ENCODE peak calls at places on chromosomes 6 and 20, in four cellular contexts. X is type B pancreatic cell, J is fibroblast of lung, C is B cell. T is an unnamed sample.

GRCh38 chr6:154796484-154796883 is 63.3 kb downstream of the SCAF8 start:
- DNase-seq in C (no peak), X (no peak), J (no peak), T (no peak)

GRCh38 chr6:145531032-145531431 is 204.3 kb downstream of the EPM2A start:
- DNase-seq in X (no peak), J (no peak), C (no peak), T (no peak)

GRCh38 chr20:63320041-63320511 is 27.1 kb downstream of the COL20A1 start:
- DNase-seq in X (no peak), C (no peak), J (no peak), T (no peak)

GRCh38 chr6:40997256-40997957 is 41.6 kb downstream of the UNC5CL start:
- DNase-seq in X (no peak), C (no peak), J (peak; percentile 83), T (no peak)

GRCh38 chr20:17624551-17625245 is 54.8 kb downstream of the DSTN start:
- DNase-seq in J (no peak), C (peak; percentile 13), X (no peak), T (no peak)

GRCh38 chr20:2042400-2042799 is 48.5 kb upstream of the PDYN start:
- DNase-seq in J (peak; percentile 65), X (no peak), C (no peak), T (no peak)

GRCh38 chr20:32204485-32205115 is 2.9 kb downstream of the PLAGL2 start:
- DNase-seq in X (no peak), C (no peak), J (no peak), T (no peak)

GRCh38 chr20:4550740-4551139 is 171.0 kb upstream of the PRND start:
- DNase-seq in J (peak; percentile 51), C (no peak), X (no peak), T (no peak)

GRCh38 chr20:59985864-59986263 is 27.6 kb downstream of the CDH26 start:
- DNase-seq in X (no peak), C (no peak), J (no peak), T (peak; percentile 34)

GRCh38 chr20:50666709-50667310 is 24.5 kb downstream of the RIPOR3 start:
- DNase-seq in C (no peak), J (no peak), X (no peak), T (no peak)

GRCh38 chr6:10463491-10464481 is 48.9 kb upstream of the TFAP2A start:
- DNase-seq in C (no peak), J (no peak), X (no peak), T (no peak)

GRCh38 chr6:16503919-16504554 is 257.2 kb downstream of the ATXN1 start:
- DNase-seq in J (no peak), X (no peak), C (no peak), T (no peak)

GRCh38 chr6:99424022-99424421 is 1.1 kb downstream of the PNISR start:
- DNase-seq in X (no peak), J (no peak), C (no peak), T (no peak)

GRCh38 chr6:24761193-24761835 is 13.4 kb upstream of the GMNN start:
- DNase-seq in X (no peak), J (no peak), C (no peak), T (no peak)

GRCh38 chr6:13873288-13874190 is 51.2 kb upstream of the RNF182 start:
- DNase-seq in J (no peak), X (peak; percentile 85), C (peak; percentile 92), T (peak; percentile 85)

GRCh38 chr20:10731190-10731955 is 57.6 kb upstream of the JAG1 start:
- DNase-seq in X (no peak), C (no peak), J (peak; percentile 86), T (no peak)

GRCh38 chr6:20180935-20181334 is 31.3 kb downstream of the MBOAT1 start:
- DNase-seq in X (no peak), C (no peak), J (peak; percentile 20), T (no peak)

GRCh38 chr20:25259788-25260254 is 11.9 kb downstream of the PYGB start:
- DNase-seq in X (peak; percentile 49), C (no peak), J (no peak), T (no peak)

GRCh38 chr6:73393278-73393677 is 1.4 kb upstream of the DDX43 start:
- DNase-seq in C (no peak), X (no peak), J (peak; percentile 32), T (no peak)

GRCh38 chr6:83511901-83512681 is at the start of gene PRSS35:
- DNase-seq in J (peak; percentile 55), X (peak; percentile 78), C (no peak), T (peak; percentile 87)

GRCh38 chr20:24764027-24764797 is 184.9 kb upstream of the CST7 start:
- DNase-seq in J (no peak), C (no peak), X (peak; percentile 47), T (peak; percentile 74)

GRCh38 chr20:34771680-34772081 is 53.8 kb downstream of the NCOA6 start:
- DNase-seq in X (no peak), J (peak; percentile 17), C (no peak), T (no peak)

GRCh38 chr20:61297981-61298380 is 45.9 kb downstream of the CDH4 start:
- DNase-seq in C (no peak), J (peak; percentile 96), X (no peak), T (no peak)

GRCh38 chr20:36506253-36506652 is 35.1 kb upstream of the MYL9 start:
- DNase-seq in C (no peak), J (no peak), X (no peak), T (no peak)
- TF ChIP-seq CTCF in C (peak; percentile 50), J (peak; percentile 49), X (no peak), T (peak; percentile 44)

DNA sequence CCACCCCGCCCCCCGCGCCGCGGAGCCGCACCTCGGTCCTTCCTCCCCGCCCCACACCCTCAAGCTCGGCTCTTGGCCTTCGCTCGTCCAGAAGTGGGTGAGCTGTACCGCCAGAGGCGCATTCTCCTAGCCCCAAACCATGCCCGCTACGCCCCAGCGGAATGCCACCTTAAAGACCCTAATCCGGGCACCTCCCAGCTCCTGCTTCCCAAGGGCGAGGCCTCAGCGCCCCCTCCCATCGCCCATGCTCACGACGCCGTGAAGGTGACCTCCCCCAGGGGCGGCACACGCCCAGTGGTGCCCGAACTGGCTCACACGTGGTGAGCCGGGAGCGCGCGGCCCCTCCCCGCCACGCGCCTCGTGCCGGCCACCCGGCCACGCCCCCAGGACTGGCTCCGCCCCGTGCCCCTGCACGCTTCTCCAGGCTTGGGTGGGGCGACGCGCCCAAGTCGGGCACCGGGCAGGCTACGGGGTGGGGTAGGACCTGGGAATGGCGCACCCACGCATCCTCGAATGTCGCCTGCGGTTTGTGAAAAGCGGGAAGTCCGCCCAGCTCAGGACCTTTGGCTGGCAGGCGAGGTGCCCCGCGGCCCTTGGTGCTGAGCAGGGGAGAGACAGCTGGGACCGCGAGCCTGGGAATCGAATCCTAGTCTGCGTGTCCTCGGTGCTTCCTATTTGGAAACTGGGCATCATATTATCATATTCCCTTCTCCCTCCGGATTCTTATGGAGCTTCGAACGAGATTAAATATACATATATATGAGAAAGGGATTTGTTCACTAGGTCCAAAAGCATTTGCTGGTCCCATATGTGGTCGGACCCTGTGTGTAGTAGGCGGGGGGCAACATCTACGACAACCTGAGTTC is 942 bp upstream of the SOX12 start:
- DNase-seq in C (peak; percentile 96), J (peak; percentile 76), X (peak; percentile 94), T (peak; percentile 96)
- TF ChIP-seq CTCF in C (peak; percentile 56), J (peak; percentile 47), X (peak; percentile 65), T (peak; percentile 42)

DNA sequence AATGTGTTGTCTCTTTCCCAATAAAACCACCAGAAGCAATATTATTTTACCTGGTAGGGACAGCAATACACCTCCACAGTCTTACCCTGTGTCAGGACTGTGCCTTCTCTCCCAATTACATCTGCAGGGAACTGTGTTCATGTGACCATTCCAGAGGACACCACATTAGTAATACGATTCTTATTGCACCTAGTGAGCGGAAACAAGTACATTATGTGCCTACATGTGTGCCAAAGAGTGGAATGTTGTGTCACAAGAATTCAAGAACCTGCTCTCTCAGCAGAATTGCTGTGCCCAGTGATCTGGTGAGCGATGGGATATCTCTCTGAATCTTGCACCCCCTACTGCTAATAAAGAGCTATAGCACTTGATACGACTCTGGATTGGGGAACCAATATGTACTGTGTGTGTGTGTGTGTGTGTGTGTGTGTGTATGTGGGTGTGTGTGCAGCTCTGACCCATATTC is 57.4 kb upstream of the FOXC1 start:
- DNase-seq in C (no peak), J (peak; percentile 21), X (no peak), T (no peak)
- TF ChIP-seq CTCF in C (no peak), J (peak; percentile 61), X (peak; percentile 51), T (peak; percentile 30)

GRCh38 chr6:11593096-11593495 is 55.5 kb downstream of the TMEM170B start:
- DNase-seq in J (no peak), C (no peak), X (no peak), T (no peak)

GRCh38 chr6:11598687-11599086 is 61.1 kb downstream of the TMEM170B start:
- DNase-seq in X (no peak), J (no peak), C (no peak), T (no peak)

GRCh38 chr6:11592289-11592906 is 54.8 kb downstream of the TMEM170B start:
- DNase-seq in X (no peak), J (no peak), C (no peak), T (no peak)

GRCh38 chr6:11596640-11597237 is 59.2 kb downstream of the TMEM170B start:
- DNase-seq in J (no peak), X (no peak), C (no peak), T (no peak)

GRCh38 chr6:11595903-11596302 is 58.4 kb downstream of the TMEM170B start:
- DNase-seq in J (peak; percentile 48), C (no peak), X (no peak), T (no peak)
- TF ChIP-seq CTCF in J (peak; percentile 22), C (no peak), X (peak; percentile 47), T (peak; percentile 19)

GRCh38 chr6:152059909-152060308 is 252.4 kb downstream of the ESR1 start:
- DNase-seq in X (no peak), J (no peak), C (no peak), T (no peak)
- TF ChIP-seq CTCF in X (no peak), J (no peak), C (no peak), T (no peak)

DNA sequence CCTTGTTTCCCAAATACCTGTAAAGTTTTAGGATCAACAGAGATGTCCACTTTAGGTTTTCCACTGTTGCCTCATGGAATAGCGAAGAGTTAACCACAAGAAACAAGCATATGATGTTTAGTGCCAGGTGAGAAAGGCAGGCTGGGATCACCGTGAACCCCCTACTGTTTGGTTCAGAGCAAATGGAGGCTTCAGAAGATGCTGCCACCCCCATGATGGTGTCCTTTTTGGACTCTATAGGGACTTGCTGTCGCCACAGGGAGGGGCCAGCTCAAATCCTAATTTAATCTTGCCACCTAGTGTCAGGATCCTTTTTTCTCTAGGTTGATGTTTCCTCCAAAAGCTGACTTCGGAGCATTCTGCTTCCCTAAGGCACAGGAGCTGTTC is 1.9 kb upstream of the DLL1 start:
- DNase-seq in C (no peak), J (no peak), X (no peak), T (no peak)
- TF ChIP-seq CTCF in C (no peak), J (peak; percentile 1), X (peak; percentile 34), T (peak; percentile 40)